ENCODE peak calls at places on chromosome 4, in nine cellular contexts. K, W, Y, R, N, Z, I, F and Q are unnamed samples.

GRCh38 chr4:102472441-102473013 is 28.6 kb upstream of the NFKB1 start:
- DNase-seq in K (no peak), Z (no peak), I (peak), W (no peak), Y (no peak), F (no peak), R (no peak), N (no peak), Q (no peak)

GRCh38 chr4:97912151-97912550 is 231.1 kb downstream of the STPG2 start:
- DNase-seq in W (no peak), R (no peak), K (no peak), I (peak), F (no peak), Y (no peak), Z (no peak), N (no peak), Q (no peak)

GRCh38 chr4:113951263-113951662 is 28.2 kb downstream of the ARSJ start:
- DNase-seq in Y (no peak), Z (no peak), K (no peak), I (peak), F (no peak), N (no peak), R (no peak), W (no peak), Q (no peak)

GRCh38 chr4:48742412-48742811 is 37.7 kb downstream of the FRYL start:
- DNase-seq in F (no peak), Z (no peak), R (no peak), K (no peak), W (no peak), I (no peak), N (no peak), Y (no peak), Q (no peak)

GRCh38 chr4:55186700-55187099 is 61.3 kb upstream of the KDR start:
- DNase-seq in F (no peak), I (no peak), K (peak), Z (no peak), Y (no peak), R (no peak), N (no peak), W (no peak), Q (no peak)

GRCh38 chr4:13656569-13656988 is 29.1 kb upstream of the BOD1L1 start:
- DNase-seq in I (peak), R (peak), K (peak), F (no peak), Y (no peak), N (peak), Z (peak), W (peak), Q (peak)

GRCh38 chr4:181670506-181670905 is 572.7 kb upstream of the TENM3 start:
- DNase-seq in W (no peak), R (no peak), Z (no peak), F (no peak), N (no peak), K (no peak), I (no peak), Y (no peak), Q (no peak)

GRCh38 chr4:18582841-18583240 is 561.3 kb upstream of the LCORL start:
- DNase-seq in I (no peak), F (no peak), Z (no peak), Y (no peak), W (no peak), N (no peak), R (no peak), K (no peak), Q (no peak)

GRCh38 chr4:30716671-30717207 is 3.4 kb upstream of the PCDH7 start:
- DNase-seq in W (no peak), Y (no peak), N (no peak), R (no peak), F (no peak), K (no peak), Z (peak), I (peak), Q (no peak)

GRCh38 chr4:1537410-1538095 is 131.3 kb upstream of the NKX1-1 start:
- DNase-seq in Z (no peak), K (no peak), Y (peak), N (no peak), F (no peak), R (no peak), I (no peak), W (no peak), Q (no peak)

GRCh38 chr4:38004062-38004461 is 43.9 kb downstream of the PTTG2 start:
- DNase-seq in Z (peak), K (no peak), N (no peak), R (no peak), Y (no peak), F (no peak), I (no peak), W (no peak), Q (no peak)

GRCh38 chr4:17595471-17596005 is 18.5 kb downstream of the LAP3 start:
- DNase-seq in R (peak), Z (no peak), Y (no peak), K (no peak), W (no peak), N (no peak), I (no peak), F (no peak), Q (peak)

GRCh38 chr4:15416357-15417327 is 11.2 kb upstream of the C1QTNF7 start:
- DNase-seq in Z (no peak), W (no peak), I (no peak), Y (no peak), K (no peak), F (no peak), N (no peak), R (no peak), Q (no peak)

GRCh38 chr4:156496797-156497196 is 474.8 kb downstream of the PDGFC start:
- DNase-seq in I (no peak), W (no peak), R (no peak), K (no peak), F (no peak), Y (no peak), N (no peak), Z (peak), Q (no peak)

GRCh38 chr4:180828455-180829018 is 1414.7 kb upstream of the TENM3 start:
- DNase-seq in F (peak), I (peak), K (peak), W (no peak), N (no peak), R (no peak), Z (peak), Y (no peak), Q (no peak)

GRCh38 chr4:8592366-8593267 is at the start of gene CPZ:
- DNase-seq in R (no peak), Y (no peak), I (no peak), F (no peak), K (peak), Z (peak), N (no peak), W (no peak), Q (no peak)

GRCh38 chr4:48546336-48546735 is 56.3 kb downstream of the ZAR1 start:
- DNase-seq in N (no peak), W (no peak), Y (no peak), I (peak), R (no peak), F (peak), K (peak), Z (peak), Q (no peak)

GRCh38 chr4:13783800-13784411 is 156.4 kb upstream of the BOD1L1 start:
- DNase-seq in R (peak), W (no peak), Y (no peak), F (no peak), N (no peak), Z (peak), I (peak), K (no peak), Q (no peak)

GRCh38 chr4:65046496-65047101 is 623.7 kb downstream of the EPHA5 start:
- DNase-seq in K (peak), R (no peak), N (no peak), I (no peak), Z (no peak), W (no peak), F (no peak), Y (no peak), Q (no peak)

GRCh38 chr4:8690811-8691775 is 98.5 kb downstream of the CPZ start:
- DNase-seq in N (no peak), F (no peak), W (no peak), Z (no peak), K (peak), I (no peak), Y (no peak), R (no peak), Q (peak)

GRCh38 chr4:8331567-8331955 is 62.0 kb downstream of the HTRA3 start:
- DNase-seq in N (no peak), Z (no peak), W (no peak), Y (no peak), R (no peak), K (no peak), F (no peak), I (no peak), Q (no peak)

GRCh38 chr4:139329665-139330200 is 27.5 kb upstream of the NDUFC1 start:
- DNase-seq in W (no peak), F (no peak), Z (no peak), I (no peak), K (no peak), Y (no peak), R (no peak), N (no peak), Q (no peak)

GRCh38 chr4:7429601-7430078 is 5.1 kb downstream of the PSAPL1 start:
- DNase-seq in Y (no peak), W (no peak), F (no peak), I (no peak), K (peak), R (no peak), Z (no peak), N (no peak), Q (peak)

GRCh38 chr4:48109413-48110263 is 24.4 kb downstream of the TXK start:
- DNase-seq in R (no peak), N (no peak), W (no peak), I (peak), F (peak), K (peak), Z (peak), Y (no peak), Q (no peak)

GRCh38 chr4:97590266-97590665 is 553.0 kb downstream of the STPG2 start:
- DNase-seq in N (no peak), Z (no peak), F (no peak), W (no peak), Y (no peak), K (no peak), I (no peak), R (no peak), Q (no peak)

GRCh38 chr4:94165256-94165655 is 42.4 kb upstream of the SMARCAD1 start:
- DNase-seq in I (no peak), Z (no peak), F (no peak), K (peak), Y (no peak), R (no peak), N (no peak), W (no peak), Q (no peak)

GRCh38 chr4:123340381-123340701 is 56.3 kb upstream of the SPRY1 start:
- DNase-seq in N (no peak), Z (peak), I (no peak), Y (no peak), R (no peak), W (no peak), F (no peak), K (no peak), Q (peak)

GRCh38 chr4:27684501-27685077 is 823.9 kb downstream of the STIM2 start:
- DNase-seq in I (peak), F (peak), Z (peak), Y (peak), K (peak), R (peak), N (no peak), W (no peak), Q (no peak)

GRCh38 chr4:126727461-126727860 is 905.3 kb upstream of the INTU start:
- DNase-seq in I (no peak), N (no peak), R (no peak), Z (peak), Y (no peak), K (no peak), W (no peak), F (no peak), Q (no peak)

GRCh38 chr4:10171055-10171454 is 54.5 kb upstream of the WDR1 start:
- DNase-seq in I (peak), R (no peak), Z (no peak), F (no peak), K (no peak), Y (no peak), N (no peak), W (no peak), Q (no peak)

GRCh38 chr4:31351695-31352094 is 631.5 kb downstream of the PCDH7 start:
- DNase-seq in K (no peak), Z (no peak), R (no peak), Y (no peak), W (no peak), I (no peak), N (no peak), F (no peak), Q (no peak)

GRCh38 chr4:1855334-1856070 is 454 bp downstream of the LETM1 start:
- DNase-seq in N (no peak), Z (no peak), F (no peak), Y (peak), R (no peak), I (no peak), W (no peak), K (peak), Q (no peak)

GRCh38 chr4:76691767-76692689 is 205.9 kb downstream of the SOWAHB start:
- DNase-seq in Z (no peak), Y (no peak), R (no peak), F (no peak), K (no peak), W (no peak), I (peak), N (no peak), Q (no peak)

GRCh38 chr4:82528074-82528473 is 33.7 kb downstream of the TMEM150C start:
- DNase-seq in W (no peak), F (no peak), Y (no peak), N (no peak), K (no peak), I (no peak), Z (no peak), R (no peak), Q (no peak)

GRCh38 chr4:169723207-169723606 is 34.5 kb downstream of the HPF1 start:
- DNase-seq in W (no peak), R (no peak), K (peak), F (peak), I (peak), Z (peak), N (no peak), Y (no peak), Q (no peak)

GRCh38 chr4:139922625-139923024 is 231.4 kb downstream of the MAML3 start:
- DNase-seq in I (no peak), N (no peak), Y (no peak), Z (no peak), W (no peak), F (no peak), R (no peak), K (no peak), Q (no peak)

GRCh38 chr4:11471613-11472012 is 42.9 kb upstream of the HS3ST1 start:
- DNase-seq in F (no peak), I (peak), N (peak), W (peak), R (no peak), Z (no peak), Y (no peak), K (no peak), Q (peak)

GRCh38 chr4:40525811-40526598 is 103.7 kb downstream of the RBM47 start:
- DNase-seq in F (no peak), W (no peak), I (peak), Y (no peak), Z (peak), K (peak), R (peak), N (no peak), Q (no peak)

GRCh38 chr4:187175197-187175596 is 451.5 kb upstream of the FAT1 start:
- DNase-seq in Z (peak), W (no peak), Y (no peak), F (no peak), R (no peak), I (no peak), N (no peak), K (no peak), Q (no peak)

GRCh38 chr4:131974730-131975129 is 1174.4 kb upstream of the PCDH10 start:
- DNase-seq in Y (no peak), R (no peak), K (no peak), F (no peak), W (no peak), I (no peak), Z (no peak), N (no peak), Q (no peak)